ENCODE peak calls at places on chromosomes 6 and 20, in seven cellular contexts. One of them, this sample, is unnamed.

GRCh38 chr6:15810618-15811017 is 147.8 kb upstream of the DTNBP1 start:
- DNase-seq in NCI-H1417: no peak
- DNase-seq in putamen: no peak
- DNase-seq in activated effector memory CD4-positive, alpha-beta T cell treated with anti-CD3 and anti-CD28 coated beads, Interleukin-2, amount 50 U/mL, for 16 hours: no peak
- DNase-seq in CD8-positive, alpha-beta T cell: no peak
- DNase-seq in ELR: no peak
- DNase-seq in RPMI7951: no peak
- DNase-seq in this sample: no peak

GRCh38 chr6:134111062-134111677 is 58.7 kb upstream of the SLC2A12 start:
- DNase-seq in RPMI7951: peak
- DNase-seq in activated effector memory CD4-positive, alpha-beta T cell treated with anti-CD3 and anti-CD28 coated beads, Interleukin-2, amount 50 U/mL, for 16 hours: peak
- DNase-seq in putamen: peak
- DNase-seq in NCI-H1417: peak
- DNase-seq in ELR: peak
- DNase-seq in CD8-positive, alpha-beta T cell: no peak
- DNase-seq in this sample: peak

GRCh38 chr6:168374541-168375071 is 55.0 kb upstream of the DACT2 start:
- DNase-seq in NCI-H1417: no peak
- DNase-seq in putamen: no peak
- DNase-seq in CD8-positive, alpha-beta T cell: no peak
- DNase-seq in RPMI7951: no peak
- DNase-seq in ELR: no peak
- DNase-seq in activated effector memory CD4-positive, alpha-beta T cell treated with anti-CD3 and anti-CD28 coated beads, Interleukin-2, amount 50 U/mL, for 16 hours: no peak
- DNase-seq in this sample: no peak

GRCh38 chr20:36237477-36237876 is 1.2 kb downstream of the AAR2 start:
- DNase-seq in ELR: no peak
- DNase-seq in activated effector memory CD4-positive, alpha-beta T cell treated with anti-CD3 and anti-CD28 coated beads, Interleukin-2, amount 50 U/mL, for 16 hours: no peak
- DNase-seq in putamen: no peak
- DNase-seq in RPMI7951: no peak
- DNase-seq in NCI-H1417: no peak
- DNase-seq in CD8-positive, alpha-beta T cell: no peak
- DNase-seq in this sample: no peak

GRCh38 chr20:42744756-42745465 is 444.8 kb downstream of the PTPRT start:
- DNase-seq in NCI-H1417: no peak
- DNase-seq in RPMI7951: no peak
- DNase-seq in activated effector memory CD4-positive, alpha-beta T cell treated with anti-CD3 and anti-CD28 coated beads, Interleukin-2, amount 50 U/mL, for 16 hours: no peak
- DNase-seq in ELR: no peak
- DNase-seq in putamen: no peak
- DNase-seq in CD8-positive, alpha-beta T cell: no peak
- DNase-seq in this sample: no peak

GRCh38 chr6:156826290-156826955 is 49.2 kb downstream of the ARID1B start:
- DNase-seq in CD8-positive, alpha-beta T cell: no peak
- DNase-seq in NCI-H1417: no peak
- DNase-seq in putamen: no peak
- DNase-seq in activated effector memory CD4-positive, alpha-beta T cell treated with anti-CD3 and anti-CD28 coated beads, Interleukin-2, amount 50 U/mL, for 16 hours: no peak
- DNase-seq in ELR: no peak
- DNase-seq in RPMI7951: no peak
- DNase-seq in this sample: no peak

GRCh38 chr6:46954819-46955520 is 33.2 kb upstream of the ADGRF5 start:
- DNase-seq in putamen: peak
- DNase-seq in CD8-positive, alpha-beta T cell: no peak
- DNase-seq in RPMI7951: no peak
- DNase-seq in NCI-H1417: peak
- DNase-seq in activated effector memory CD4-positive, alpha-beta T cell treated with anti-CD3 and anti-CD28 coated beads, Interleukin-2, amount 50 U/mL, for 16 hours: no peak
- DNase-seq in ELR: no peak
- DNase-seq in this sample: no peak

GRCh38 chr6:97129111-97129510 is 153.9 kb downstream of the MMS22L start:
- DNase-seq in putamen: no peak
- DNase-seq in activated effector memory CD4-positive, alpha-beta T cell treated with anti-CD3 and anti-CD28 coated beads, Interleukin-2, amount 50 U/mL, for 16 hours: no peak
- DNase-seq in RPMI7951: no peak
- DNase-seq in ELR: no peak
- DNase-seq in NCI-H1417: no peak
- DNase-seq in CD8-positive, alpha-beta T cell: no peak
- DNase-seq in this sample: no peak

GRCh38 chr6:19995575-19996257 is 158.5 kb downstream of the ID4 start:
- DNase-seq in putamen: no peak
- DNase-seq in ELR: no peak
- DNase-seq in RPMI7951: no peak
- DNase-seq in CD8-positive, alpha-beta T cell: no peak
- DNase-seq in NCI-H1417: no peak
- DNase-seq in activated effector memory CD4-positive, alpha-beta T cell treated with anti-CD3 and anti-CD28 coated beads, Interleukin-2, amount 50 U/mL, for 16 hours: no peak
- DNase-seq in this sample: no peak

GRCh38 chr6:109045423-109046012 is 49.1 kb downstream of the SESN1 start:
- DNase-seq in activated effector memory CD4-positive, alpha-beta T cell treated with anti-CD3 and anti-CD28 coated beads, Interleukin-2, amount 50 U/mL, for 16 hours: no peak
- DNase-seq in putamen: no peak
- DNase-seq in RPMI7951: no peak
- DNase-seq in ELR: no peak
- DNase-seq in CD8-positive, alpha-beta T cell: no peak
- DNase-seq in NCI-H1417: no peak
- DNase-seq in this sample: no peak

GRCh38 chr6:28988536-28989415 is 16.3 kb downstream of the ZNF311 start:
- DNase-seq in activated effector memory CD4-positive, alpha-beta T cell treated with anti-CD3 and anti-CD28 coated beads, Interleukin-2, amount 50 U/mL, for 16 hours: peak
- DNase-seq in CD8-positive, alpha-beta T cell: peak
- DNase-seq in putamen: no peak
- DNase-seq in RPMI7951: peak
- DNase-seq in ELR: peak
- DNase-seq in NCI-H1417: no peak
- DNase-seq in this sample: no peak

GRCh38 chr20:24708411-24709295 is 239.2 kb downstream of the SYNDIG1 start:
- DNase-seq in activated effector memory CD4-positive, alpha-beta T cell treated with anti-CD3 and anti-CD28 coated beads, Interleukin-2, amount 50 U/mL, for 16 hours: no peak
- DNase-seq in RPMI7951: no peak
- DNase-seq in putamen: no peak
- DNase-seq in CD8-positive, alpha-beta T cell: no peak
- DNase-seq in NCI-H1417: no peak
- DNase-seq in ELR: no peak
- DNase-seq in this sample: no peak

GRCh38 chr6:15183979-15184378 is 61.9 kb upstream of the JARID2 start:
- DNase-seq in RPMI7951: no peak
- DNase-seq in CD8-positive, alpha-beta T cell: no peak
- DNase-seq in activated effector memory CD4-positive, alpha-beta T cell treated with anti-CD3 and anti-CD28 coated beads, Interleukin-2, amount 50 U/mL, for 16 hours: peak
- DNase-seq in NCI-H1417: no peak
- DNase-seq in putamen: no peak
- DNase-seq in ELR: no peak
- DNase-seq in this sample: no peak

GRCh38 chr6:40960784-40961430 is 78.1 kb downstream of the UNC5CL start:
- DNase-seq in activated effector memory CD4-positive, alpha-beta T cell treated with anti-CD3 and anti-CD28 coated beads, Interleukin-2, amount 50 U/mL, for 16 hours: no peak
- DNase-seq in ELR: peak
- DNase-seq in NCI-H1417: no peak
- DNase-seq in putamen: no peak
- DNase-seq in CD8-positive, alpha-beta T cell: no peak
- DNase-seq in RPMI7951: peak
- DNase-seq in this sample: no peak

This sample was measured in NCI-H748 treated with DMSO at 0.1 percent for 48 hours.